ENCODE peak calls at places on chromosome X, in ten cellular contexts. M is PC-3; J is endodermal cell; A is B cell; P is lower leg skin; S is neural crest cell; C is mucosa of descending colon; R is BJ; V is CD4-positive, alpha-beta T cell; X is endothelial cell. O is an unnamed sample.
A peak's percentile ranks its signal among the peaks of the same experiment; 100 is the strongest.

GRCh38 chrX:17535229-17535628 is 160.2 kb downstream of the NHS start:
- DNase-seq in M (peak; percentile 59), J (peak; percentile 87), A (no peak), P (peak; percentile 69), S (peak; percentile 28), C (no peak), R (no peak), V (peak; percentile 7), X (peak; percentile 25), O (peak; percentile 28)

GRCh38 chrX:23327104-23327503 is 7.5 kb upstream of the PTCHD1 start:
- DNase-seq in M (no peak), J (no peak), A (no peak), P (no peak), S (no peak), C (no peak), R (no peak), V (no peak), X (no peak), O (peak; percentile 6)

GRCh38 chrX:1673337-1673736 is 58.5 kb downstream of the ASMT start:
- DNase-seq in M (peak; percentile 54), J (peak; percentile 76), A (peak; percentile 62), P (peak; percentile 32), S (peak; percentile 41), C (peak; percentile 9), R (no peak), V (no peak), X (peak; percentile 32), O (no peak)

GRCh38 chrX:13285693-13286092 is 34.2 kb downstream of the ATXN3L start:
- DNase-seq in M (no peak), J (peak; percentile 57), A (no peak), P (no peak), S (no peak), C (no peak), R (no peak), V (no peak), X (no peak), O (no peak)

GRCh38 chrX:102765217-102765616 is 44.7 kb downstream of the GPRASP3 start:
- DNase-seq in M (peak; percentile 85), J (no peak), A (no peak), P (no peak), S (no peak), C (no peak), R (peak; percentile 27), V (no peak), X (no peak), O (peak; percentile 43)

GRCh38 chrX:129772796-129773431 is 6.8 kb upstream of the SASH3 start:
- DNase-seq in M (no peak), J (no peak), A (peak; percentile 89), P (peak; percentile 90), S (no peak), C (peak; percentile 91), R (no peak), V (no peak), X (no peak), O (no peak)

GRCh38 chrX:2723316-2723879 is 28.4 kb upstream of the XG start:
- DNase-seq in M (no peak), J (no peak), A (no peak), P (no peak), S (no peak), C (no peak), R (no peak), V (no peak), X (no peak), O (no peak)

GRCh38 chrX:129091097-129091496 is 432.2 kb downstream of the SMARCA1 start:
- DNase-seq in M (no peak), J (peak; percentile 81), A (no peak), P (no peak), S (no peak), C (no peak), R (no peak), V (no peak), X (no peak), O (no peak)

GRCh38 chrX:8879750-8880149 is 78.6 kb upstream of the FAM9A start:
- DNase-seq in M (peak; percentile 20), J (peak; percentile 76), A (peak; percentile 27), P (no peak), S (peak; percentile 5), C (no peak), R (no peak), V (peak; percentile 5), X (peak; percentile 26), O (peak; percentile 43)

GRCh38 chrX:94942603-94943002 is 1268.6 kb downstream of the FAM133A start:
- DNase-seq in M (no peak), J (peak; percentile 55), A (no peak), P (no peak), S (no peak), C (no peak), R (no peak), V (no peak), X (no peak), O (no peak)

GRCh38 chrX:24659646-24660045 is 12.5 kb upstream of the PCYT1B start:
- DNase-seq in M (no peak), J (no peak), A (no peak), P (no peak), S (no peak), C (no peak), R (no peak), V (no peak), X (no peak), O (no peak)

GRCh38 chrX:13377537-13377936 is 57.7 kb upstream of the ATXN3L start:
- DNase-seq in M (no peak), J (no peak), A (no peak), P (peak; percentile 48), S (no peak), C (no peak), R (peak; percentile 76), V (no peak), X (no peak), O (peak; percentile 62)

GRCh38 chrX:11533211-11533651 is 132.5 kb downstream of the ARHGAP6 start:
- DNase-seq in M (peak; percentile 84), J (no peak), A (peak; percentile 61), P (no peak), S (no peak), C (no peak), R (peak; percentile 44), V (no peak), X (no peak), O (peak; percentile 66)

GRCh38 chrX:152932144-152932543 is 34.3 kb downstream of the ZNF185 start:
- DNase-seq in M (no peak), J (no peak), A (no peak), P (no peak), S (no peak), C (no peak), R (no peak), V (no peak), X (no peak), O (no peak)

GRCh38 chrX:103616676-103617186 is 9.0 kb downstream of the TCEAL3 start:
- DNase-seq in M (no peak), J (peak; percentile 48), A (no peak), P (no peak), S (no peak), C (no peak), R (no peak), V (no peak), X (no peak), O (no peak)

GRCh38 chrX:108699368-108699767 is 37.0 kb downstream of the IRS4 start:
- DNase-seq in M (peak; percentile 66), J (no peak), A (no peak), P (no peak), S (no peak), C (no peak), R (no peak), V (no peak), X (no peak), O (peak; percentile 44)

GRCh38 chrX:53435997-53436396 is 1.8 kb upstream of the HSD17B10 start:
- DNase-seq in M (peak; percentile 77), J (peak; percentile 83), A (peak; percentile 78), P (no peak), S (peak; percentile 42), C (no peak), R (no peak), V (peak; percentile 34), X (peak; percentile 51), O (peak; percentile 76)

GRCh38 chrX:109732319-109732779 is 708 bp downstream of the ACSL4 start:
- DNase-seq in M (peak; percentile 56), J (no peak), A (peak; percentile 50), P (no peak), S (no peak), C (no peak), R (no peak), V (peak; percentile 3), X (peak; percentile 6), O (peak; percentile 42)

DNA sequence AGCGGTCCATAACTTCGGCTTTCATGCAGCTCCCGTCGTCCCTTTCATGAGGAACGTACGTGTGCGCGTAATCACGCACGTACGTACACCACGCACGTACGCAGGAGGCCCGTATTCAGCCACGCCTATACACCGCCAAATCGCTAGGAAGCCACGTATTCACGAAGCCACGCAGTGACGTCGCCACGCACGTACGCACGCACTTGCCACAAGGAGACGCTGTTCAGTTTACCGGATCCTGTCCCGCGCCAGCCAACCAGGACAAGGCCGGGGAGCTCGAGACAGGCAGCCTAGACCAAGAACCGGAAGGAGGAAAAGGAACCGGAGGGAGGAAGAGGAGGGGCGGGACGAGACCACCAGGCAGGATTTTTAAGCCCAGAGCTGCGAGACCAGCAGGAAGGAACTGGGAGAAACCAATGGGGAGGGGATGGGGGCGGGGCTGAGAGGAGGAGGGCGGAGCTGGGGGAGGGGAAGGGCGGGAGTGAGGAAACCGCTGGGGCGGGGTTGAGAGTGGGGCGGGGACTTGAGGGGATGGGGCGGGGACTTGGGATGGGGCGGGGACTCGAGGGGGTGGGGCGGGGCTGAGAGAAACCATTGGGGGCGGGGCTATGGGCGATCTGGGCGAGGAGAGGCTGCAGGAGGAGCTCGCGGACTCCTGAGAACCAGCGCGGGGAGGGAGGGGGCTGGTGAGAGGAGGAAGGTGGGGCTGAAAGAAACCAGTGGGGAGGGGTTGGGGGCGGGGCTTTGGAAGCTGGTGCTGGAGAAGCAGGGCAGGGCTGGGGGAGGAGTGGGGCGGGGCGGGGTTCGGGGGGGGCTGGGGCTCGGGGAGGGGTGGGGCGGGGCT is at the start of gene EOLA2:
- DNase-seq in M (peak; percentile 98), J (peak; percentile 96), A (peak; percentile 94), P (peak; percentile 99), S (peak; percentile 77), C (peak; percentile 97), R (peak; percentile 94), V (peak; percentile 83), X (peak; percentile 83), O (peak; percentile 98)
- TF ChIP-seq CTCF in M (peak; percentile 56), J (peak; percentile 71), A (peak; percentile 22), P (no peak), S (peak; percentile 60), C (peak; percentile 52), R (peak; percentile 78), V (peak; percentile 34), X (peak; percentile 56), O (peak; percentile 58)

GRCh38 chrX:46903458-46904242 is 8.6 kb upstream of the JADE3 start:
- DNase-seq in M (peak; percentile 87), J (peak; percentile 92), A (peak; percentile 76), P (peak; percentile 94), S (peak; percentile 48), C (peak; percentile 80), R (no peak), V (peak; percentile 42), X (peak; percentile 55), O (peak; percentile 78)
- TF ChIP-seq CTCF in M (peak; percentile 88), J (peak; percentile 79), A (peak; percentile 75), P (no peak), S (peak; percentile 69), C (peak; percentile 36), R (peak; percentile 74), V (peak; percentile 50), X (no peak), O (peak; percentile 61)

GRCh38 chrX:54785901-54786300 is 12.2 kb downstream of the ITIH6 start:
- DNase-seq in M (peak; percentile 7), J (peak; percentile 78), A (no peak), P (no peak), S (no peak), C (no peak), R (no peak), V (no peak), X (peak; percentile 22), O (peak; percentile 6)
- TF ChIP-seq CTCF in M (peak; percentile 28), J (peak; percentile 67), A (no peak), P (no peak), S (peak; percentile 32), C (no peak), R (peak; percentile 6), V (no peak), X (no peak), O (peak; percentile 17)

GRCh38 chrX:40647307-40648197 is at the start of gene CXorf38:
- DNase-seq in M (peak; percentile 94), J (peak; percentile 98), A (peak; percentile 99), P (peak; percentile 98), S (peak; percentile 74), C (peak; percentile 96), R (peak; percentile 33), V (peak; percentile 89), X (peak; percentile 84), O (peak; percentile 83)
- TF ChIP-seq CTCF in M (no peak), J (peak; percentile 54), A (no peak), P (no peak), S (no peak), C (no peak), R (no peak), V (no peak), X (no peak), O (no peak)